ENCODE peak calls at places on chromosomes 16 and 17, in seven cellular contexts. One of them, this sample, is unnamed.

GRCh38 chr16:82735696-82736095 is 108.9 kb downstream of the CDH13 start:
- DNase-seq in foreskin fibroblast: no peak
- DNase-seq in ascending aorta: no peak
- DNase-seq in skeletal muscle cell: no peak
- DNase-seq in AG10803: peak
- DNase-seq in AG09309: peak
- DNase-seq in aorta: no peak
- DNase-seq in this sample: no peak

GRCh38 chr17:47844814-47845453 is 3.9 kb upstream of the SCRN2 start:
- DNase-seq in AG10803: peak
- DNase-seq in aorta: no peak
- DNase-seq in ascending aorta: no peak
- DNase-seq in foreskin fibroblast: no peak
- DNase-seq in skeletal muscle cell: no peak
- DNase-seq in AG09309: no peak
- DNase-seq in this sample: no peak

GRCh38 chr17:43545383-43545632 is 832 bp downstream of the ETV4 start:
- DNase-seq in skeletal muscle cell: no peak
- DNase-seq in foreskin fibroblast: peak
- DNase-seq in aorta: peak
- DNase-seq in AG10803: no peak
- DNase-seq in ascending aorta: no peak
- DNase-seq in AG09309: no peak
- DNase-seq in this sample: no peak

GRCh38 chr16:85995591-85996461 is 96.9 kb downstream of the IRF8 start:
- DNase-seq in skeletal muscle cell: no peak
- DNase-seq in foreskin fibroblast: no peak
- DNase-seq in AG10803: peak
- DNase-seq in AG09309: no peak
- DNase-seq in aorta: no peak
- DNase-seq in ascending aorta: no peak
- DNase-seq in this sample: no peak

GRCh38 chr16:84255050-84255810 is 15.4 kb upstream of the KCNG4 start:
- DNase-seq in ascending aorta: no peak
- DNase-seq in skeletal muscle cell: no peak
- DNase-seq in AG09309: no peak
- DNase-seq in AG10803: no peak
- DNase-seq in aorta: no peak
- DNase-seq in foreskin fibroblast: no peak
- DNase-seq in this sample: no peak

GRCh38 chr17:10698116-10698818 is 873 bp downstream of the ADPRM start:
- DNase-seq in AG10803: peak
- DNase-seq in aorta: no peak
- DNase-seq in ascending aorta: no peak
- DNase-seq in AG09309: no peak
- DNase-seq in skeletal muscle cell: no peak
- DNase-seq in foreskin fibroblast: no peak
- DNase-seq in this sample: no peak

GRCh38 chr16:70578035-70578434 is 54.4 kb downstream of the SF3B3 start:
- DNase-seq in ascending aorta: no peak
- DNase-seq in AG10803: no peak
- DNase-seq in aorta: peak
- DNase-seq in foreskin fibroblast: no peak
- DNase-seq in AG09309: no peak
- DNase-seq in skeletal muscle cell: no peak
- DNase-seq in this sample: no peak

GRCh38 chr17:38354466-38354865 is 2.8 kb downstream of the SOCS7 start:
- DNase-seq in foreskin fibroblast: no peak
- DNase-seq in ascending aorta: no peak
- DNase-seq in aorta: no peak
- DNase-seq in skeletal muscle cell: no peak
- DNase-seq in AG10803: no peak
- DNase-seq in AG09309: no peak
- DNase-seq in this sample: no peak

GRCh38 chr17:35244345-35245195 is 1.7 kb downstream of the SLFN5 start:
- DNase-seq in ascending aorta: peak
- DNase-seq in foreskin fibroblast: peak
- DNase-seq in AG10803: peak
- DNase-seq in skeletal muscle cell: peak
- DNase-seq in aorta: peak
- DNase-seq in AG09309: peak
- DNase-seq in this sample: peak

GRCh38 chr17:75077072-75077489 is 10.7 kb upstream of the SLC16A5 start:
- DNase-seq in ascending aorta: no peak
- DNase-seq in skeletal muscle cell: no peak
- DNase-seq in AG09309: no peak
- DNase-seq in aorta: no peak
- DNase-seq in foreskin fibroblast: no peak
- DNase-seq in AG10803: no peak
- DNase-seq in this sample: no peak
- H3K4me3 ChIP-seq in ascending aorta: peak
- H3K4me3 ChIP-seq in skeletal muscle cell: no peak
- H3K4me3 ChIP-seq in AG09309: no peak
- H3K4me3 ChIP-seq in aorta: no peak
- H3K4me3 ChIP-seq in foreskin fibroblast: no peak
- H3K4me3 ChIP-seq in AG10803: no peak
- H3K4me3 ChIP-seq in this sample: no peak

DNA sequence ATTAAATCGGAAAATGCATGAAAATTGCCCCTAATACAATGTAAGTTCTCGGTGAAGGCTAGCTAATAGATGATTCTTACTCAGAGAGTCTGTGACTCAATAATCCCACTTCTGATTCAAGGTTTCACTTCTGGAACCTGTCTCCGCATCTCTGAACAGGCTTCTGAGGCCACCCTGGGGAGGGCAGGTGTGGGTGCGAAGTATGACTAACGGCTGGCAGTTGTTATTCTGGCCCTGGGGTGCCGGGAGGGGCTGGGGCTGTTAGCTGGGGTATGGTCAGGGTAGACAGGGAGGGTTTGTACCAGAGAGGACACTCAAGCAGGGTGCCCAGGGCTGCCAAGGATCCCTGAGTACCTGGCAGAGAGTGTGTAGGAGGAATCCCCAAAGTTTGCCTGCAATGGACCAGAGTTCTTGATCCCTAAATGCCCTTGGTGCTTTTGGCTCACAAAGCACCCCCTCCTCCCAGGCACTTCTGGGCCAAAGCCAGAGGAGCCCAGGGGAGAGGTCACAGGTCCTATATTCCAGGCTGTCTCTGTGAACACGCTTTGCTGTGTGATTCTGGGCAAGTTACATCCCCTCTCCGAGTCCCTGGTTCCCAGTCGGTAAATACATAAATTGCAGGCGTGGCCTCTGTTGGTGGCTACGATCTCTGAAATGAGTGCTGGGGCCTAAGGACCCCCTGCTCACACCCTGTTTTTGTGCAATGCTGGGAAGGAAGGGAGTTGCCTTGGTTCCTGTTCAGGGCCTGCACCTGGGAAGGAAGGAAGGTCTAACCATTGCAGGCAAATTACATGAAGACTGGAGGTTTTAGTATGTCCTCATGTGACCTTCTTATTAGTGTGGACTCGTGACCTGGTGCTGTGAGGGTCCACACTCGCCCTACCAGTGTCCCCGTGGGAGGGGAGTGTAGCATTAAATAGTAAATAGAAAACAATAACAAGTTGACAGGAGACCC is 49.9 kb upstream of the CPNE2 start:
- DNase-seq in aorta: no peak
- DNase-seq in AG10803: no peak
- DNase-seq in foreskin fibroblast: no peak
- DNase-seq in skeletal muscle cell: no peak
- DNase-seq in ascending aorta: no peak
- DNase-seq in AG09309: no peak
- DNase-seq in this sample: no peak
- H3K4me3 ChIP-seq in aorta: no peak
- H3K4me3 ChIP-seq in AG10803: no peak
- H3K4me3 ChIP-seq in foreskin fibroblast: no peak
- H3K4me3 ChIP-seq in skeletal muscle cell: no peak
- H3K4me3 ChIP-seq in ascending aorta: no peak
- H3K4me3 ChIP-seq in AG09309: no peak
- H3K4me3 ChIP-seq in this sample: no peak

GRCh38 chr17:74385201-74385600 is 17.9 kb downstream of the GPR142 start:
- DNase-seq in AG09309: no peak
- DNase-seq in skeletal muscle cell: no peak
- DNase-seq in aorta: no peak
- DNase-seq in foreskin fibroblast: no peak
- DNase-seq in ascending aorta: no peak
- DNase-seq in AG10803: no peak
- DNase-seq in this sample: no peak

GRCh38 chr17:74383140-74383539 is 15.8 kb downstream of the GPR142 start:
- DNase-seq in AG09309: no peak
- DNase-seq in skeletal muscle cell: no peak
- DNase-seq in foreskin fibroblast: no peak
- DNase-seq in ascending aorta: no peak
- DNase-seq in AG10803: no peak
- DNase-seq in aorta: no peak
- DNase-seq in this sample: no peak

GRCh38 chr17:74380959-74381808 is 13.9 kb downstream of the GPR142 start:
- DNase-seq in ascending aorta: no peak
- DNase-seq in aorta: no peak
- DNase-seq in AG10803: no peak
- DNase-seq in foreskin fibroblast: no peak
- DNase-seq in AG09309: no peak
- DNase-seq in skeletal muscle cell: no peak
- DNase-seq in this sample: no peak

GRCh38 chr17:74379495-74380085 is 12.3 kb downstream of the GPR142 start:
- DNase-seq in ascending aorta: peak
- DNase-seq in AG09309: peak
- DNase-seq in foreskin fibroblast: peak
- DNase-seq in AG10803: peak
- DNase-seq in skeletal muscle cell: peak
- DNase-seq in aorta: peak
- DNase-seq in this sample: no peak

DNA sequence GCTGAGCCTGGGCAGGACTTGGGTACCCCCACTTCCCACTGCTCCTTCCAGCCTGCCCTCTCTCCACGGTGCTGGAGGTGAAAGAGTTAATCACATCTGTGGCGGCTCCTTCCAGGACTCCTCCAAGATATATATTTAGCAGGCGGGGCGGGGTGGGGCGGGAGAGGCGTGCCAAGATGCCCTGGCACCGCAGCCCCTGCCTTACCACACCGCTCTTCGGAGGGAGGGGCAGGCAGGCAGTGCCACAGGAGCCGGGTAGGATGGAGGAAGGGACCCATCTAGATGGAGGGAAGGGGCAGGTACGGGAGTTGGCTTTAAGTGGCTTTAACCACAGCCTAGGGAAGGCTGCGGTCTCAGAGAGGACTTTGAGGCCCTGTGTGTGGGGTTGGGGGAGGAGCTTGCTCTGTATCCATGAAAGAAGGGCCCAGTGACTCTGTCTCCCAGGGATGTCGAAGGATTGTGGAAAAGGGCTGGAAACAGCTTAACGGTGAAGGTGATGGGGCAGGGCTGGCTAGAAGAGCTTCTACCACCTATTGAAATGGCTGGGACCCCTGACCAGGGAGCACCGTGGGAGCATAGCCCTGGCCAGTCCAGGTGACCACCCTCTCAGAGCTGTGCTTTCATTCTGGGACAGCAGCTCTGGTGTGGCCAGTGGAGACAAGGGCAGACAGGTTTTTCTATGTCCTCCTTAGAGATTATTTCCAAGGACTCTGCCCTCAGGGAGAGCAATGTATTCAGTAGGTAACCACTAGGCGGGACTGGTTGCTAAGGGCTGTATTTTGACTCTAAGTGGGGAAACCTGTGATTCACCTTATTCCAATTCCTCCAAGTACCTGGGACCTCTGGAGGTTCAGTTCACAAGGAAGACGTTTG is 13.0 kb downstream of the GPR142 start:
- DNase-seq in skeletal muscle cell: no peak
- DNase-seq in AG09309: no peak
- DNase-seq in foreskin fibroblast: no peak
- DNase-seq in aorta: no peak
- DNase-seq in AG10803: no peak
- DNase-seq in ascending aorta: no peak
- DNase-seq in this sample: no peak
- H3K4me3 ChIP-seq in skeletal muscle cell: no peak
- H3K4me3 ChIP-seq in AG09309: no peak
- H3K4me3 ChIP-seq in foreskin fibroblast: no peak
- H3K4me3 ChIP-seq in aorta: no peak
- H3K4me3 ChIP-seq in AG10803: no peak
- H3K4me3 ChIP-seq in ascending aorta: peak
- H3K4me3 ChIP-seq in this sample: no peak

GRCh38 chr17:1484586-1485310 is 7.7 kb downstream of the MYO1C start:
- DNase-seq in AG09309: no peak
- DNase-seq in AG10803: no peak
- DNase-seq in skeletal muscle cell: no peak
- DNase-seq in ascending aorta: no peak
- DNase-seq in foreskin fibroblast: peak
- DNase-seq in aorta: peak
- DNase-seq in this sample: no peak

GRCh38 chr17:1485311-1485747 is 7.2 kb downstream of the MYO1C start:
- DNase-seq in AG10803: no peak
- DNase-seq in foreskin fibroblast: no peak
- DNase-seq in AG09309: no peak
- DNase-seq in ascending aorta: no peak
- DNase-seq in skeletal muscle cell: no peak
- DNase-seq in aorta: peak
- DNase-seq in this sample: no peak

GRCh38 chr17:1482686-1483445 is 9.6 kb downstream of the MYO1C start:
- DNase-seq in ascending aorta: no peak
- DNase-seq in AG10803: no peak
- DNase-seq in skeletal muscle cell: no peak
- DNase-seq in foreskin fibroblast: no peak
- DNase-seq in AG09309: no peak
- DNase-seq in aorta: no peak
- DNase-seq in this sample: no peak

GRCh38 chr17:1485748-1486376 is 6.6 kb downstream of the MYO1C start:
- DNase-seq in AG09309: no peak
- DNase-seq in aorta: peak
- DNase-seq in skeletal muscle cell: no peak
- DNase-seq in AG10803: peak
- DNase-seq in ascending aorta: no peak
- DNase-seq in foreskin fibroblast: peak
- DNase-seq in this sample: no peak

GRCh38 chr17:1484060-1484535 is 8.4 kb downstream of the MYO1C start:
- DNase-seq in ascending aorta: no peak
- DNase-seq in AG10803: no peak
- DNase-seq in foreskin fibroblast: no peak
- DNase-seq in skeletal muscle cell: no peak
- DNase-seq in aorta: no peak
- DNase-seq in AG09309: no peak
- DNase-seq in this sample: no peak
- H3K4me3 ChIP-seq in ascending aorta: peak
- H3K4me3 ChIP-seq in AG10803: peak
- H3K4me3 ChIP-seq in foreskin fibroblast: peak
- H3K4me3 ChIP-seq in skeletal muscle cell: no peak
- H3K4me3 ChIP-seq in aorta: no peak
- H3K4me3 ChIP-seq in AG09309: no peak
- H3K4me3 ChIP-seq in this sample: peak

GRCh38 chr17:16945141-16945493 is 26.8 kb downstream of the TNFRSF13B start:
- DNase-seq in foreskin fibroblast: no peak
- DNase-seq in skeletal muscle cell: no peak
- DNase-seq in aorta: no peak
- DNase-seq in AG09309: no peak
- DNase-seq in ascending aorta: no peak
- DNase-seq in AG10803: no peak
- DNase-seq in this sample: no peak
- H3K4me3 ChIP-seq in foreskin fibroblast: no peak
- H3K4me3 ChIP-seq in skeletal muscle cell: no peak
- H3K4me3 ChIP-seq in aorta: no peak
- H3K4me3 ChIP-seq in AG09309: no peak
- H3K4me3 ChIP-seq in ascending aorta: no peak
- H3K4me3 ChIP-seq in AG10803: no peak
- H3K4me3 ChIP-seq in this sample: no peak

GRCh38 chr17:76506408-76507328 is 5.4 kb upstream of the RHBDF2 start:
- DNase-seq in aorta: peak
- DNase-seq in skeletal muscle cell: no peak
- DNase-seq in ascending aorta: no peak
- DNase-seq in AG10803: peak
- DNase-seq in foreskin fibroblast: no peak
- DNase-seq in AG09309: no peak
- DNase-seq in this sample: no peak
- H3K4me3 ChIP-seq in aorta: no peak
- H3K4me3 ChIP-seq in skeletal muscle cell: no peak
- H3K4me3 ChIP-seq in ascending aorta: no peak
- H3K4me3 ChIP-seq in AG10803: no peak
- H3K4me3 ChIP-seq in foreskin fibroblast: no peak
- H3K4me3 ChIP-seq in AG09309: no peak
- H3K4me3 ChIP-seq in this sample: no peak